ENCODE peak calls at places on chromosomes 16 and 17, in seven cellular contexts. H is effector CD4-positive, alpha-beta T cell; U is NCI-H2081; N is GM23338; D is ovary; C is AG04449; K is AML-193. T is an unnamed sample.

GRCh38 chr17:45110676-45111611 is 21.4 kb downstream of the PLCD3 start:
- DNase-seq in H (no peak), U (no peak), N (no peak), D (peak; percentile 62), C (no peak), K (no peak), T (peak; percentile 60)

GRCh38 chr17:1975573-1975972 is 49.6 kb downstream of the RTN4RL1 start:
- DNase-seq in H (no peak), U (no peak), N (no peak), D (no peak), C (no peak), K (no peak), T (no peak)

GRCh38 chr17:30547778-30548177 is 70.6 kb downstream of the GOSR1 start:
- DNase-seq in H (no peak), U (no peak), N (no peak), D (no peak), C (no peak), K (no peak), T (no peak)

GRCh38 chr17:57898487-57899311 is 48.9 kb upstream of the MRPS23 start:
- DNase-seq in H (no peak), U (no peak), N (peak; percentile 86), D (peak; percentile 57), C (no peak), K (no peak), T (peak; percentile 85)

GRCh38 chr17:82595893-82596292 is 52.4 kb downstream of the WDR45B start:
- DNase-seq in H (no peak), U (no peak), N (no peak), D (no peak), C (no peak), K (no peak), T (no peak)

GRCh38 chr17:75783803-75784472 is 668 bp upstream of the UNK start:
- DNase-seq in H (no peak), U (peak; percentile 68), N (peak; percentile 38), D (peak; percentile 60), C (no peak), K (no peak), T (no peak)

GRCh38 chr16:78310196-78310595 is 210.7 kb downstream of the WWOX start:
- DNase-seq in H (no peak), U (no peak), N (no peak), D (no peak), C (no peak), K (no peak), T (no peak)

GRCh38 chr16:57696240-57696639 is 1.6 kb downstream of the DRC7 start:
- DNase-seq in H (no peak), U (no peak), N (no peak), D (no peak), C (no peak), K (no peak), T (no peak)

GRCh38 chr17:73165616-73166404 is 1.0 kb downstream of the SSTR2 start:
- DNase-seq in H (no peak), U (no peak), N (peak; percentile 50), D (no peak), C (no peak), K (no peak), T (no peak)

GRCh38 chr16:84806256-84806889 is 13.4 kb upstream of the CRISPLD2 start:
- DNase-seq in H (no peak), U (no peak), N (no peak), D (no peak), C (peak; percentile 42), K (peak; percentile 77), T (peak; percentile 52)

GRCh38 chr16:66462912-66463311 is 35.8 kb downstream of the BEAN1 start:
- DNase-seq in H (no peak), U (no peak), N (no peak), D (no peak), C (no peak), K (no peak), T (no peak)

GRCh38 chr17:48174833-48175232 is 67.3 kb downstream of the SNX11 start:
- DNase-seq in H (no peak), U (peak; percentile 69), N (no peak), D (no peak), C (no peak), K (no peak), T (no peak)

GRCh38 chr17:76866774-76867577 is 1.2 kb upstream of the MGAT5B start:
- DNase-seq in H (no peak), U (no peak), N (no peak), D (no peak), C (no peak), K (no peak), T (no peak)

GRCh38 chr17:29568331-29569244 is at the start of gene TP53I13:
- DNase-seq in H (peak; percentile 80), U (peak; percentile 69), N (peak; percentile 87), D (peak; percentile 88), C (no peak), K (peak; percentile 81), T (peak; percentile 93)

GRCh38 chr17:27559996-27560481 is 70.9 kb upstream of the LGALS9 start:
- DNase-seq in H (no peak), U (no peak), N (no peak), D (peak; percentile 69), C (no peak), K (no peak), T (peak; percentile 75)

GRCh38 chr17:73281926-73282325 is 20.2 kb upstream of the CPSF4L start:
- DNase-seq in H (no peak), U (no peak), N (no peak), D (no peak), C (no peak), K (no peak), T (no peak)

GRCh38 chr17:8091033-8091687 is 3.6 kb upstream of the ALOX12B start:
- DNase-seq in H (no peak), U (no peak), N (no peak), D (no peak), C (no peak), K (no peak), T (no peak)

GRCh38 chr16:68361485-68361884 is 50.7 kb downstream of the PRMT7 start:
- DNase-seq in H (no peak), U (no peak), N (no peak), D (no peak), C (no peak), K (no peak), T (no peak)

GRCh38 chr17:77375108-77375507 is 234.3 kb downstream of the SEC14L1 start:
- DNase-seq in H (no peak), U (no peak), N (no peak), D (no peak), C (no peak), K (no peak), T (no peak)

GRCh38 chr17:64384253-64385186 is 6.1 kb downstream of the PECAM1 start:
- DNase-seq in H (no peak), U (no peak), N (no peak), D (no peak), C (no peak), K (no peak), T (no peak)

GRCh38 chr16:87931504-87931903 is 4.8 kb downstream of the CA5A start:
- DNase-seq in H (no peak), U (peak; percentile 48), N (no peak), D (no peak), C (no peak), K (no peak), T (no peak)

GRCh38 chr16:8859913-8860881 is 8.6 kb downstream of the CARHSP1 start:
- DNase-seq in H (no peak), U (no peak), N (no peak), D (peak; percentile 73), C (no peak), K (no peak), T (peak; percentile 45)

GRCh38 chr17:40443196-40443987 is at the start of gene IGFBP4:
- DNase-seq in H (peak; percentile 47), U (peak; percentile 69), N (peak; percentile 91), D (peak; percentile 92), C (no peak), K (peak; percentile 55), T (peak; percentile 84)

GRCh38 chr17:28497931-28498330 is 8.2 kb upstream of the FOXN1 start:
- DNase-seq in H (no peak), U (no peak), N (peak; percentile 72), D (no peak), C (no peak), K (no peak), T (no peak)

GRCh38 chr16:84689126-84689525 is 10.7 kb upstream of the USP10 start:
- DNase-seq in H (no peak), U (no peak), N (no peak), D (no peak), C (peak; percentile 87), K (no peak), T (no peak)

GRCh38 chr16:83847371-83848225 is 39.8 kb downstream of the HSBP1 start:
- DNase-seq in H (no peak), U (no peak), N (no peak), D (no peak), C (no peak), K (peak; percentile 95), T (no peak)

GRCh38 chr16:12061336-12062055 is 85.0 kb downstream of the SNX29 start:
- DNase-seq in H (no peak), U (no peak), N (no peak), D (no peak), C (no peak), K (no peak), T (no peak)

GRCh38 chr17:7177954-7178477 is 1.2 kb downstream of the ASGR1 start:
- DNase-seq in H (no peak), U (peak; percentile 21), N (peak; percentile 74), D (no peak), C (no peak), K (no peak), T (no peak)

GRCh38 chr17:48615212-48615962 is at the start of gene HOXB8:
- DNase-seq in H (no peak), U (no peak), N (no peak), D (no peak), C (no peak), K (no peak), T (no peak)

GRCh38 chr17:2043785-2044184 is 2.0 kb downstream of the OVCA2 start:
- DNase-seq in H (no peak), U (no peak), N (no peak), D (no peak), C (no peak), K (no peak), T (no peak)

GRCh38 chr16:68590201-68590994 is 51.3 kb downstream of the ZFP90 start:
- DNase-seq in H (peak; percentile 31), U (peak; percentile 30), N (peak; percentile 93), D (peak; percentile 80), C (no peak), K (no peak), T (peak; percentile 16)

GRCh38 chr17:7176870-7177209 is 2.3 kb downstream of the ASGR1 start:
- DNase-seq in H (no peak), U (no peak), N (peak; percentile 61), D (no peak), C (no peak), K (no peak), T (no peak)

GRCh38 chr17:43936434-43936833 is 5.8 kb downstream of the PPY start:
- DNase-seq in H (no peak), U (no peak), N (no peak), D (no peak), C (no peak), K (no peak), T (no peak)

GRCh38 chr17:14331200-14331981 is 30.5 kb downstream of the HS3ST3B1 start:
- DNase-seq in H (no peak), U (no peak), N (peak; percentile 76), D (no peak), C (no peak), K (no peak), T (no peak)

GRCh38 chr16:66386629-66387622 is 20.4 kb downstream of the CDH5 start:
- DNase-seq in H (no peak), U (no peak), N (no peak), D (no peak), C (no peak), K (no peak), T (no peak)